ENCODE peak calls at places on chromosomes 3 and 15, in eight cellular contexts. M is lower lobe of right lung; T is activated T-cell treated with anti-CD3 and anti-CD28 coated beads for 1 hour; X is NCI-H748 treated with DMSO at 0.1 percent for 48 hours; S is CD4-positive, alpha-beta T cell; J is hepatic stellate cell; N is NCI-H460; O is posterior cingulate gyrus. L is an unnamed sample.

GRCh38 chr3:50167069-50167781 is 12.1 kb downstream of the SEMA3F start:
- DNase-seq in T (no peak), M (no peak), N (no peak), X (no peak), J (no peak), S (no peak), O (no peak), L (no peak)

GRCh38 chr3:167382127-167382526 is 2.0 kb upstream of the ZBBX start:
- DNase-seq in J (no peak), M (no peak), N (no peak), T (no peak), X (no peak), S (no peak), O (no peak), L (no peak)

GRCh38 chr3:48248095-48248863 is 7.4 kb downstream of the ZNF589 start:
- DNase-seq in X (no peak), J (no peak), S (no peak), M (no peak), N (no peak), O (no peak), T (no peak), L (no peak)

GRCh38 chr3:125381743-125382142 is 6.6 kb upstream of the ZNF148 start:
- DNase-seq in O (no peak), T (no peak), J (peak), N (no peak), X (no peak), M (no peak), S (no peak), L (no peak)

GRCh38 chr15:61169904-61170695 is 59.0 kb downstream of the RORA start:
- DNase-seq in M (no peak), O (no peak), N (no peak), X (no peak), J (no peak), S (no peak), T (no peak), L (no peak)

GRCh38 chr15:74259821-74260502 is 23.8 kb downstream of the CCDC33 start:
- DNase-seq in J (no peak), S (no peak), T (no peak), M (no peak), X (no peak), O (no peak), N (no peak), L (no peak)

GRCh38 chr3:90184861-90185260 is 1077.4 kb downstream of the EPHA3 start:
- DNase-seq in N (no peak), O (no peak), J (peak), S (no peak), X (no peak), M (no peak), T (no peak), L (no peak)

GRCh38 chr3:123760817-123761216 is 123.3 kb downstream of the MYLK start:
- DNase-seq in J (no peak), N (no peak), T (no peak), M (no peak), S (no peak), X (no peak), O (no peak), L (no peak)

GRCh38 chr3:132629928-132630327 is 29.7 kb downstream of the ACAD11 start:
- DNase-seq in X (no peak), N (no peak), T (no peak), O (no peak), M (no peak), S (no peak), J (peak), L (no peak)

GRCh38 chr3:175411405-175411804 is 552.3 kb downstream of the NAALADL2 start:
- DNase-seq in J (no peak), N (no peak), X (no peak), T (no peak), O (no peak), S (no peak), M (no peak), L (no peak)